ENCODE peak calls at places on chromosomes 7 and 10, in ten cellular contexts. S is heart left ventricle, H is GM12891, V is testis, B is tibial nerve, M is H54, N is upper lobe of left lung, O is breast epithelium, I is lower leg skin, E is A549. Q is an unnamed sample.

GRCh38 chr10:15058689-15059088 is 14.9 kb downstream of the OLAH start:
- DNase-seq in S (no peak), H (no peak), V (no peak), B (no peak), M (no peak), N (no peak), O (no peak), I (no peak), E (no peak), Q (no peak)

GRCh38 chr7:128020161-128020560 is 11.1 kb downstream of the LRRC4 start:
- DNase-seq in S (no peak), H (no peak), V (no peak), B (no peak), M (no peak), N (no peak), O (no peak), I (no peak), E (no peak), Q (no peak)

GRCh38 chr10:102287538-102287937 is 42.2 kb downstream of the GBF1 start:
- DNase-seq in S (no peak), H (no peak), V (no peak), B (no peak), M (no peak), N (no peak), O (no peak), I (no peak), E (no peak), Q (no peak)

GRCh38 chr10:77872947-77873557 is 53.5 kb downstream of the DLG5 start:
- DNase-seq in S (no peak), H (no peak), V (no peak), B (no peak), M (no peak), N (no peak), O (no peak), I (no peak), E (no peak), Q (no peak)

GRCh38 chr10:125878957-125879835 is 1.9 kb downstream of the DHX32 start:
- DNase-seq in S (no peak), H (no peak), V (no peak), B (no peak), M (peak), N (no peak), O (no peak), I (no peak), E (peak), Q (peak)

GRCh38 chr7:27947581-27948278 is 207.8 kb downstream of the TAX1BP1 start:
- DNase-seq in S (no peak), H (no peak), V (no peak), B (no peak), M (peak), N (no peak), O (no peak), I (no peak), E (no peak), Q (peak)

GRCh38 chr7:91182819-91183405 is 81.3 kb upstream of the FZD1 start:
- DNase-seq in S (no peak), H (no peak), V (no peak), B (no peak), M (peak), N (no peak), O (no peak), I (no peak), E (no peak), Q (peak)

GRCh38 chr10:123990889-123991288 is 99.3 kb upstream of the CPXM2 start:
- DNase-seq in S (no peak), H (no peak), V (no peak), B (no peak), M (no peak), N (no peak), O (no peak), I (no peak), E (no peak), Q (no peak)

GRCh38 chr10:28679941-28680752 is 2.8 kb downstream of the BAMBI start:
- DNase-seq in S (no peak), H (no peak), V (peak), B (no peak), M (no peak), N (no peak), O (no peak), I (no peak), E (no peak), Q (no peak)

GRCh38 chr7:40570218-40570617 is 435.4 kb downstream of the SUGCT start:
- DNase-seq in S (no peak), H (no peak), V (peak), B (no peak), M (no peak), N (no peak), O (no peak), I (no peak), E (no peak), Q (peak)

GRCh38 chr10:79583488-79584024 is 23.3 kb upstream of the SFTPA2 start:
- DNase-seq in S (no peak), H (no peak), V (no peak), B (no peak), M (no peak), N (no peak), O (no peak), I (no peak), E (no peak), Q (no peak)

GRCh38 chr7:21104124-21104500 is 317.4 kb upstream of the SP8 start:
- DNase-seq in S (no peak), H (no peak), V (no peak), B (no peak), M (no peak), N (no peak), O (no peak), I (no peak), E (no peak), Q (no peak)

GRCh38 chr10:986881-987634 is 1.2 kb upstream of the GTPBP4 start:
- DNase-seq in S (no peak), H (no peak), V (no peak), B (no peak), M (peak), N (no peak), O (no peak), I (no peak), E (no peak), Q (peak)

GRCh38 chr7:80324032-80324431 is 187.8 kb downstream of the GNAT3 start:
- DNase-seq in S (no peak), H (no peak), V (no peak), B (no peak), M (no peak), N (no peak), O (no peak), I (no peak), E (no peak), Q (peak)

GRCh38 chr10:49071221-49071761 is 44.0 kb downstream of the VSTM4 start:
- DNase-seq in S (no peak), H (no peak), V (no peak), B (no peak), M (no peak), N (no peak), O (no peak), I (peak), E (no peak), Q (peak)

GRCh38 chr10:3208481-3209406 is 36.2 kb upstream of the PITRM1 start:
- DNase-seq in S (no peak), H (no peak), V (no peak), B (no peak), M (no peak), N (peak), O (no peak), I (no peak), E (no peak), Q (no peak)

GRCh38 chr10:96618648-96619047 is 31.8 kb upstream of the TM9SF3 start:
- DNase-seq in S (peak), H (no peak), V (peak), B (no peak), M (no peak), N (no peak), O (no peak), I (no peak), E (no peak), Q (no peak)

GRCh38 chr7:98254516-98254915 is 2.5 kb upstream of the TECPR1 start:
- DNase-seq in S (no peak), H (no peak), V (no peak), B (no peak), M (no peak), N (no peak), O (no peak), I (no peak), E (no peak), Q (peak)

GRCh38 chr7:42770106-42770505 is 141.8 kb downstream of the C7orf25 start:
- DNase-seq in S (no peak), H (no peak), V (no peak), B (no peak), M (no peak), N (no peak), O (no peak), I (no peak), E (no peak), Q (no peak)

GRCh38 chr7:130723784-130724183 is 10.2 kb downstream of the KLF14 start:
- DNase-seq in S (no peak), H (no peak), V (no peak), B (no peak), M (no peak), N (no peak), O (no peak), I (no peak), E (no peak), Q (no peak)

GRCh38 chr7:153100691-153101237 is 341.2 kb downstream of the ACTR3B start:
- DNase-seq in S (no peak), H (no peak), V (no peak), B (no peak), M (no peak), N (no peak), O (no peak), I (no peak), E (no peak), Q (no peak)

GRCh38 chr7:75596727-75597614 is 104.9 kb downstream of the SPDYE5 start:
- DNase-seq in S (no peak), H (peak), V (no peak), B (no peak), M (peak), N (no peak), O (no peak), I (no peak), E (peak), Q (peak)

GRCh38 chr7:92833766-92834605 is 2.4 kb downstream of the CDK6 start:
- DNase-seq in S (peak), H (no peak), V (peak), B (peak), M (peak), N (peak), O (peak), I (peak), E (peak), Q (peak)

GRCh38 chr7:144516729-144517128 is 113.2 kb upstream of the NOBOX start:
- DNase-seq in S (no peak), H (no peak), V (no peak), B (no peak), M (no peak), N (no peak), O (no peak), I (no peak), E (no peak), Q (no peak)

GRCh38 chr10:96971324-96971723 is 139.2 kb downstream of the LCOR start:
- DNase-seq in S (no peak), H (no peak), V (no peak), B (no peak), M (no peak), N (no peak), O (no peak), I (no peak), E (no peak), Q (no peak)

GRCh38 chr10:60192986-60193385 is 196.7 kb downstream of the ANK3 start:
- DNase-seq in S (no peak), H (no peak), V (no peak), B (no peak), M (no peak), N (no peak), O (no peak), I (no peak), E (no peak), Q (no peak)

GRCh38 chr7:73367006-73367405 is 39.0 kb downstream of the FKBP6 start:
- DNase-seq in S (no peak), H (no peak), V (no peak), B (no peak), M (no peak), N (no peak), O (no peak), I (no peak), E (no peak), Q (no peak)

GRCh38 chr10:43707755-43708154 is 59.1 kb upstream of the ZNF32 start:
- DNase-seq in S (peak), H (no peak), V (no peak), B (no peak), M (no peak), N (no peak), O (no peak), I (no peak), E (no peak), Q (no peak)
- TF ChIP-seq POLR2A in S (no peak), H (no peak), V (no peak), B (no peak), M (no peak), N (no peak), O (no peak), I (no peak), E (no peak), Q (no peak)

GRCh38 chr7:100673302-100673941 is at the start of gene GNB2:
- DNase-seq in S (peak), H (peak), V (peak), B (peak), M (peak), N (peak), O (peak), I (peak), E (peak), Q (peak)
- TF ChIP-seq POLR2A in S (peak), H (peak), V (no peak), B (peak), M (peak), N (no peak), O (peak), I (no peak), E (peak), Q (peak)

GRCh38 chr10:22849077-22849810 is 78.6 kb upstream of the ARMC3 start:
- DNase-seq in S (peak), H (no peak), V (peak), B (peak), M (peak), N (peak), O (peak), I (peak), E (no peak), Q (no peak)
- TF ChIP-seq POLR2A in S (no peak), H (no peak), V (no peak), B (peak), M (no peak), N (no peak), O (no peak), I (no peak), E (no peak), Q (no peak)

GRCh38 chr7:77327932-77328628 is 88.1 kb downstream of the GSAP start:
- DNase-seq in S (peak), H (no peak), V (no peak), B (no peak), M (no peak), N (no peak), O (no peak), I (no peak), E (no peak), Q (no peak)
- TF ChIP-seq POLR2A in S (no peak), H (no peak), V (no peak), B (no peak), M (no peak), N (no peak), O (no peak), I (no peak), E (no peak), Q (no peak)

DNA sequence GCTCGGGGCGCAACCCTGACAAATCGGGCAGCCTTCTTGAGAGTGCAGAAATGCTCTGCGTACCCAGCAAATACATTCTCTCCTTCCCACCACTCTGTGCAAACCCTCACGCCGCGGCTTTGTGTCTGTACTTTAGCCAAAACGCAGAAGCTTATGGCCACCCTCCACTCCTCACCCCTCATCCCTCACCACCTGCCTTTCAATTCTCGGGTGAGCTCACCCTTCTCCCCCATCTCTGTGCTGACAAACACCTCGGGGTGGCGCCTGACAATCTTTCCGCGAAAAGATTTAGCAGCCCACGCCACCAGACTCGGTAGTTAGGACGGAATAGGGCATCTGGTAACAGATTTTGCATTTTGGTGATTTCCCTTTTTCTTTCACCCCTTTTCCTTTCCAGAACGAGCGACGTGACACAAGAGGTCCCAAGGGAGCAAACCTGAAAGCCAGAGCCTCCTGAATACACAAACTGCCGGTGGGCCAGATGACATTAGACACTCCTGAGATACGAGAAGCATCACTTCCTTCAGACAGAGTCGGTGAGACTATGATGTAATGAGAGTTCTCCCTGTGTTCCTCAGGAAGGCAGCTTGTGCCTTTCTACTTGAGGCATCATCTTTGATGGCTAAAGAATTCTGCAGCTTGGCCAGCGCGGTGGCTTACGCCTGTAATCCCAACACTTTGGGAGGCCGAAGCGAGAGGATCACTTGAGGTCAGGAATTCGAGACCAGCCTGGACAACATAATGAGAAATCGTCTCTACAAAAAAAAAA is 663 bp upstream of the ATAD1 start:
- DNase-seq in S (no peak), H (no peak), V (peak), B (no peak), M (peak), N (no peak), O (no peak), I (no peak), E (peak), Q (peak)
- TF ChIP-seq POLR2A in S (no peak), H (peak), V (no peak), B (no peak), M (no peak), N (no peak), O (no peak), I (no peak), E (no peak), Q (no peak)

DNA sequence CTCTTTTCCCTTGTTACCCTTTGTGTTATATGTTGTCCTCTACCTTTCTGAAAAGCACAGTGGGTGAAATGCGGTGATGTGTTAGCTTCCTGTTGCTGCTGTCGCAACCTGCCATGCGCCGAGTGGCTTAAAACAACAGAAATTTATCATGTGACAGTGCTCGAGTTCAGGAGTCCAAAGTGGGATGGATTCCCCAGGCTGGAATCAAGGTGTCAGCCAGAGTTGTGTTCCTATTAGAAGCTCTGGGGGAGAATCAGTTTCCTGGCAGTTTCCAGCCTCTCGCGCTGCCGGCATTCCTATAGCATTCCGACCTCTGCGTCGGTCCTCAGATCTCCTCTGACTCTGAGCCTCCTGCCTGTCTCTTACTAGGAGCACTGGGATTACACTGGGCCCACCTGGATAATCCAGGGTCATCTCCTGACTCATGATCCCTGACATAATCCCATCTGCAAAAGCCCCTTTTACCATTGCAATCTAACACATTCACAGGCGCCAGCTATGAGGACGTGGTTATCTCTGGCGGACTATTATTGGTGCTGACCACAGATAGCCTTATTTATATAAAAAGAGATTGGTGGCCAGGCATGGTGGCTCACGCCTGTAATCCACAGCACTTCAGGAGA is 207.5 kb downstream of the CUX1 start:
- DNase-seq in S (peak), H (no peak), V (no peak), B (no peak), M (no peak), N (no peak), O (no peak), I (no peak), E (no peak), Q (no peak)
- TF ChIP-seq POLR2A in S (no peak), H (no peak), V (no peak), B (no peak), M (no peak), N (no peak), O (no peak), I (no peak), E (no peak), Q (no peak)

GRCh38 chr7:32616625-32617024 is 121.3 kb downstream of the AVL9 start:
- DNase-seq in S (peak), H (no peak), V (no peak), B (peak), M (peak), N (no peak), O (no peak), I (peak), E (peak), Q (peak)

GRCh38 chr7:32618987-32619386 is 123.7 kb downstream of the AVL9 start:
- DNase-seq in S (no peak), H (no peak), V (no peak), B (no peak), M (no peak), N (no peak), O (no peak), I (no peak), E (no peak), Q (peak)

GRCh38 chr7:32618470-32618869 is 123.2 kb downstream of the AVL9 start:
- DNase-seq in S (no peak), H (no peak), V (no peak), B (no peak), M (no peak), N (no peak), O (no peak), I (no peak), E (no peak), Q (no peak)
- TF ChIP-seq POLR2A in S (no peak), H (no peak), V (no peak), B (no peak), M (no peak), N (no peak), O (no peak), I (no peak), E (no peak), Q (no peak)

DNA sequence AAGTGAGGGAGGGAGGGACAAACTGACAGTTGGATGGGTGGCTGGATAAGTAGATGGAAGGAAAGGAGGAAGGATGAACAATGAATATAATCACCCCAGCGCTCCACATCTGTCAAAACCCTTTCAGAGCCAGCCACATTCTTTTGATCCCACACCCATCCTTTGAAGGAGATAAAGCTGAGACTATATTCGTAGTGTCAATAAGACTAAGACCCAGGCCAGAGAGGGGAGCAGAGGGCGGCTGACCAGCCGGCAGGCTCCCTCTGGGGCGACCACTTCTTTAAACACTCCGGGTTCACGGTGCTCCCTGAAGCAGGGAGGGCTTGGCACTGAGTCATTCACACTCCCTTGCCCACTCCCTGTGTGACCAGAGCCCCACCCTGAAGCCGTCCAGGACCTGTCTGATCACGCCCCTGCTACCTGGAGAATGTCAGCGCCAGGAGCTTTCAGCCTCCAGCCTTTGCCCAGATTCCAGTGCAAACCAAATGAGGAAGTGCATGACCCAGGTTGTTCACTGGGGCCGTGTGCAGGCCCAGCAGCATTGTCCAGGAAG is 34.3 kb downstream of the UNC5B start:
- DNase-seq in S (peak), H (no peak), V (no peak), B (no peak), M (no peak), N (no peak), O (no peak), I (no peak), E (peak), Q (no peak)
- TF ChIP-seq POLR2A in S (no peak), H (no peak), V (no peak), B (no peak), M (no peak), N (no peak), O (no peak), I (no peak), E (no peak), Q (no peak)

DNA sequence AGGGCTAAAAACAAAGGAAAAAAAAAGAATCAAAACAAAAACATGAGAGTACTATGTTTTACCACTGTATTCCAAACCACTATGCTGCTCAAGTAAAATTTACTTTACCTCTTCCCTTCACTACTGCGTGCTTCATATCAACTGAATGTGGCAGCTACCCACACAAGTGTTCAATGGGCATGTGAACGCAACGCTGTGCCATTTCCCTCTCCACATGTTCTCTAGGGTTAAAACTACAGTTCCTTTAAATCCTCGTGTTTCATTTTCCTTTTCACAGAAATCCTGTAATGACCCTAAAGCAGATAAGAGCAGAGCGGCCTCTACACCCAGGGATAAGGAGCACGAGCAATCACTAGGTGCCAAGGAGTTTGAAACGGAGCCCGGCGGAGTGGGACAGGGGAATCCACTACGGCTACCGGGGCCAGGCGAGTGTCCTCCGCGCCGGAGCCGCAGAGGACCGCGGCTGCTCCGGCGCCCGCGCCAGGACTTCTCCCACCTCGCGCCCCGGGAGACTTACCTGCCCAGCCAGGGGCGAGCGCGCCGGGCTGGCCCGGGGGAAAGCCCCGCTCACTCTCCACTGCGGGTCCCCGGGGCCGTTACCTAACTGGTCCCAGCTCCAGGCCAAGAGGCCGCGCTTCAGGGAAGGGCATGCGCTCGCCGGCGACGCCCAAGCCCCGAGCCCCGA is 810 bp downstream of the NAMPT start:
- DNase-seq in S (peak), H (no peak), V (peak), B (peak), M (peak), N (no peak), O (peak), I (peak), E (no peak), Q (peak)
- TF ChIP-seq POLR2A in S (peak), H (no peak), V (no peak), B (peak), M (no peak), N (peak), O (no peak), I (no peak), E (no peak), Q (peak)